ENCODE peak calls at places on chromosomes 13 and 19, in five cellular contexts. One of them, this sample, is unnamed.
A peak's percentile ranks its signal among the peaks of the same experiment; 100 is the strongest.

GRCh38 chr13:65943024-65943423 is 1287.1 kb downstream of the PCDH9 start:
- DNase-seq in stimulated activated CD4-positive, alpha-beta T cell treated with anti-CD3 and anti-CD28 coated beads, Interleukin-2, amount 100 ng/mL, for 48 hours: no peak
- DNase-seq in mesenchymal stem cell: no peak
- DNase-seq in skeletal muscle cell: peak; percentile 69
- DNase-seq in heart right ventricle: no peak
- DNase-seq in this sample: no peak

GRCh38 chr19:7679017-7679720 is 1.5 kb upstream of the TRAPPC5 start:
- DNase-seq in stimulated activated CD4-positive, alpha-beta T cell treated with anti-CD3 and anti-CD28 coated beads, Interleukin-2, amount 100 ng/mL, for 48 hours: peak; percentile 45
- DNase-seq in mesenchymal stem cell: peak; percentile 4
- DNase-seq in skeletal muscle cell: no peak
- DNase-seq in heart right ventricle: no peak
- DNase-seq in this sample: no peak

GRCh38 chr19:4374451-4375163 is 25.7 kb downstream of the SH3GL1 start:
- DNase-seq in stimulated activated CD4-positive, alpha-beta T cell treated with anti-CD3 and anti-CD28 coated beads, Interleukin-2, amount 100 ng/mL, for 48 hours: no peak
- DNase-seq in mesenchymal stem cell: peak; percentile 91
- DNase-seq in skeletal muscle cell: peak; percentile 58
- DNase-seq in heart right ventricle: peak; percentile 81
- DNase-seq in this sample: no peak

GRCh38 chr13:27393101-27393500 is 31.3 kb upstream of the GTF3A start:
- DNase-seq in stimulated activated CD4-positive, alpha-beta T cell treated with anti-CD3 and anti-CD28 coated beads, Interleukin-2, amount 100 ng/mL, for 48 hours: no peak
- DNase-seq in mesenchymal stem cell: no peak
- DNase-seq in skeletal muscle cell: no peak
- DNase-seq in heart right ventricle: no peak
- DNase-seq in this sample: no peak

GRCh38 chr13:98349731-98350305 is 172.7 kb upstream of the RNF113B start:
- DNase-seq in stimulated activated CD4-positive, alpha-beta T cell treated with anti-CD3 and anti-CD28 coated beads, Interleukin-2, amount 100 ng/mL, for 48 hours: no peak
- DNase-seq in mesenchymal stem cell: no peak
- DNase-seq in skeletal muscle cell: no peak
- DNase-seq in heart right ventricle: peak; percentile 25
- DNase-seq in this sample: no peak

GRCh38 chr19:17304386-17305047 is 1.2 kb upstream of the MRPL34 start:
- DNase-seq in stimulated activated CD4-positive, alpha-beta T cell treated with anti-CD3 and anti-CD28 coated beads, Interleukin-2, amount 100 ng/mL, for 48 hours: no peak
- DNase-seq in mesenchymal stem cell: no peak
- DNase-seq in skeletal muscle cell: no peak
- DNase-seq in heart right ventricle: no peak
- DNase-seq in this sample: no peak

GRCh38 chr19:17448190-17448967 is at the start of gene TMEM221:
- DNase-seq in stimulated activated CD4-positive, alpha-beta T cell treated with anti-CD3 and anti-CD28 coated beads, Interleukin-2, amount 100 ng/mL, for 48 hours: peak; percentile 43
- DNase-seq in mesenchymal stem cell: peak; percentile 44
- DNase-seq in skeletal muscle cell: no peak
- DNase-seq in heart right ventricle: peak; percentile 61
- DNase-seq in this sample: peak; percentile 73

GRCh38 chr19:29277107-29277506 is 64.2 kb upstream of the UQCRFS1 start:
- DNase-seq in stimulated activated CD4-positive, alpha-beta T cell treated with anti-CD3 and anti-CD28 coated beads, Interleukin-2, amount 100 ng/mL, for 48 hours: peak; percentile 21
- DNase-seq in mesenchymal stem cell: no peak
- DNase-seq in skeletal muscle cell: no peak
- DNase-seq in heart right ventricle: no peak
- DNase-seq in this sample: peak; percentile 25

GRCh38 chr19:2624537-2625091 is 77.9 kb downstream of the GNG7 start:
- DNase-seq in stimulated activated CD4-positive, alpha-beta T cell treated with anti-CD3 and anti-CD28 coated beads, Interleukin-2, amount 100 ng/mL, for 48 hours: no peak
- DNase-seq in mesenchymal stem cell: no peak
- DNase-seq in skeletal muscle cell: no peak
- DNase-seq in heart right ventricle: peak; percentile 71
- DNase-seq in this sample: no peak

GRCh38 chr19:16216744-16217670 is 19.3 kb downstream of the AP1M1 start:
- DNase-seq in stimulated activated CD4-positive, alpha-beta T cell treated with anti-CD3 and anti-CD28 coated beads, Interleukin-2, amount 100 ng/mL, for 48 hours: no peak
- DNase-seq in mesenchymal stem cell: no peak
- DNase-seq in skeletal muscle cell: no peak
- DNase-seq in heart right ventricle: no peak
- DNase-seq in this sample: peak; percentile 38

GRCh38 chr19:35901055-35901644 is 810 bp upstream of the NFKBID start:
- DNase-seq in stimulated activated CD4-positive, alpha-beta T cell treated with anti-CD3 and anti-CD28 coated beads, Interleukin-2, amount 100 ng/mL, for 48 hours: no peak
- DNase-seq in mesenchymal stem cell: peak; percentile 68
- DNase-seq in skeletal muscle cell: no peak
- DNase-seq in heart right ventricle: no peak
- DNase-seq in this sample: no peak

GRCh38 chr13:111595276-111595675 is 274.8 kb downstream of the TEX29 start:
- DNase-seq in stimulated activated CD4-positive, alpha-beta T cell treated with anti-CD3 and anti-CD28 coated beads, Interleukin-2, amount 100 ng/mL, for 48 hours: no peak
- DNase-seq in mesenchymal stem cell: no peak
- DNase-seq in skeletal muscle cell: no peak
- DNase-seq in heart right ventricle: no peak
- DNase-seq in this sample: no peak

GRCh38 chr19:2249880-2250764 is 999 bp downstream of the AMH start:
- DNase-seq in stimulated activated CD4-positive, alpha-beta T cell treated with anti-CD3 and anti-CD28 coated beads, Interleukin-2, amount 100 ng/mL, for 48 hours: no peak
- DNase-seq in mesenchymal stem cell: no peak
- DNase-seq in skeletal muscle cell: no peak
- DNase-seq in heart right ventricle: no peak
- DNase-seq in this sample: no peak

GRCh38 chr13:78875792-78876580 is 217.0 kb upstream of the OBI1 start:
- DNase-seq in stimulated activated CD4-positive, alpha-beta T cell treated with anti-CD3 and anti-CD28 coated beads, Interleukin-2, amount 100 ng/mL, for 48 hours: no peak
- DNase-seq in mesenchymal stem cell: no peak
- DNase-seq in skeletal muscle cell: no peak
- DNase-seq in heart right ventricle: no peak
- DNase-seq in this sample: no peak

GRCh38 chr19:9782282-9782681 is 13.7 kb upstream of the ZNF846 start:
- DNase-seq in stimulated activated CD4-positive, alpha-beta T cell treated with anti-CD3 and anti-CD28 coated beads, Interleukin-2, amount 100 ng/mL, for 48 hours: no peak
- DNase-seq in mesenchymal stem cell: no peak
- DNase-seq in skeletal muscle cell: no peak
- DNase-seq in heart right ventricle: no peak
- DNase-seq in this sample: no peak

GRCh38 chr19:33175886-33176669 is 18.1 kb upstream of the LRP3 start:
- DNase-seq in stimulated activated CD4-positive, alpha-beta T cell treated with anti-CD3 and anti-CD28 coated beads, Interleukin-2, amount 100 ng/mL, for 48 hours: no peak
- DNase-seq in mesenchymal stem cell: peak; percentile 65
- DNase-seq in skeletal muscle cell: no peak
- DNase-seq in heart right ventricle: no peak
- DNase-seq in this sample: no peak

GRCh38 chr13:110173247-110173818 is 133.6 kb downstream of the COL4A1 start:
- DNase-seq in stimulated activated CD4-positive, alpha-beta T cell treated with anti-CD3 and anti-CD28 coated beads, Interleukin-2, amount 100 ng/mL, for 48 hours: no peak
- DNase-seq in mesenchymal stem cell: peak; percentile 73
- DNase-seq in skeletal muscle cell: no peak
- DNase-seq in heart right ventricle: no peak
- DNase-seq in this sample: no peak

GRCh38 chr13:36395280-36395679 is 37.0 kb upstream of the CCNA1 start:
- DNase-seq in stimulated activated CD4-positive, alpha-beta T cell treated with anti-CD3 and anti-CD28 coated beads, Interleukin-2, amount 100 ng/mL, for 48 hours: no peak
- DNase-seq in mesenchymal stem cell: peak; percentile 46
- DNase-seq in skeletal muscle cell: peak; percentile 40
- DNase-seq in heart right ventricle: no peak
- DNase-seq in this sample: no peak

GRCh38 chr19:41928754-41929535 is 696 bp upstream of the ERFL start:
- DNase-seq in stimulated activated CD4-positive, alpha-beta T cell treated with anti-CD3 and anti-CD28 coated beads, Interleukin-2, amount 100 ng/mL, for 48 hours: no peak
- DNase-seq in mesenchymal stem cell: no peak
- DNase-seq in skeletal muscle cell: no peak
- DNase-seq in heart right ventricle: no peak
- DNase-seq in this sample: no peak

GRCh38 chr19:51020988-51021651 is 1.6 kb upstream of the KLK10 start:
- DNase-seq in stimulated activated CD4-positive, alpha-beta T cell treated with anti-CD3 and anti-CD28 coated beads, Interleukin-2, amount 100 ng/mL, for 48 hours: no peak
- DNase-seq in mesenchymal stem cell: peak; percentile 47
- DNase-seq in skeletal muscle cell: peak; percentile 5
- DNase-seq in heart right ventricle: no peak
- DNase-seq in this sample: no peak

GRCh38 chr19:19628499-19629134 is 597 bp upstream of the LPAR2 start:
- DNase-seq in stimulated activated CD4-positive, alpha-beta T cell treated with anti-CD3 and anti-CD28 coated beads, Interleukin-2, amount 100 ng/mL, for 48 hours: peak; percentile 15
- DNase-seq in mesenchymal stem cell: peak; percentile 54
- DNase-seq in skeletal muscle cell: peak; percentile 43
- DNase-seq in heart right ventricle: no peak
- DNase-seq in this sample: peak; percentile 58

GRCh38 chr19:16435999-16436650 is 35.6 kb downstream of the EPS15L1 start:
- DNase-seq in stimulated activated CD4-positive, alpha-beta T cell treated with anti-CD3 and anti-CD28 coated beads, Interleukin-2, amount 100 ng/mL, for 48 hours: no peak
- DNase-seq in mesenchymal stem cell: peak; percentile 84
- DNase-seq in skeletal muscle cell: no peak
- DNase-seq in heart right ventricle: no peak
- DNase-seq in this sample: no peak

GRCh38 chr13:110521946-110522345 is 39.6 kb downstream of the RAB20 start:
- DNase-seq in stimulated activated CD4-positive, alpha-beta T cell treated with anti-CD3 and anti-CD28 coated beads, Interleukin-2, amount 100 ng/mL, for 48 hours: no peak
- DNase-seq in mesenchymal stem cell: no peak
- DNase-seq in skeletal muscle cell: no peak
- DNase-seq in heart right ventricle: no peak
- DNase-seq in this sample: no peak

GRCh38 chr13:50810998-50811397 is 32.5 kb downstream of the DLEU7 start:
- DNase-seq in stimulated activated CD4-positive, alpha-beta T cell treated with anti-CD3 and anti-CD28 coated beads, Interleukin-2, amount 100 ng/mL, for 48 hours: no peak
- DNase-seq in mesenchymal stem cell: no peak
- DNase-seq in skeletal muscle cell: no peak
- DNase-seq in heart right ventricle: no peak
- DNase-seq in this sample: no peak

GRCh38 chr13:52652980-52653303 is 306 bp downstream of the SUGT1 start:
- DNase-seq in stimulated activated CD4-positive, alpha-beta T cell treated with anti-CD3 and anti-CD28 coated beads, Interleukin-2, amount 100 ng/mL, for 48 hours: no peak
- DNase-seq in mesenchymal stem cell: no peak
- DNase-seq in skeletal muscle cell: no peak
- DNase-seq in heart right ventricle: no peak
- DNase-seq in this sample: no peak

GRCh38 chr19:9966024-9966423 is 29.7 kb upstream of the OLFM2 start:
- DNase-seq in stimulated activated CD4-positive, alpha-beta T cell treated with anti-CD3 and anti-CD28 coated beads, Interleukin-2, amount 100 ng/mL, for 48 hours: no peak
- DNase-seq in mesenchymal stem cell: no peak
- DNase-seq in skeletal muscle cell: no peak
- DNase-seq in heart right ventricle: no peak
- DNase-seq in this sample: no peak

GRCh38 chr19:17475541-17476115 is 5.3 kb downstream of the SLC27A1 start:
- DNase-seq in stimulated activated CD4-positive, alpha-beta T cell treated with anti-CD3 and anti-CD28 coated beads, Interleukin-2, amount 100 ng/mL, for 48 hours: no peak
- DNase-seq in mesenchymal stem cell: peak; percentile 12
- DNase-seq in skeletal muscle cell: no peak
- DNase-seq in heart right ventricle: peak; percentile 61
- DNase-seq in this sample: peak; percentile 83

GRCh38 chr13:110772091-110772984 is 58.8 kb downstream of the ING1 start:
- DNase-seq in stimulated activated CD4-positive, alpha-beta T cell treated with anti-CD3 and anti-CD28 coated beads, Interleukin-2, amount 100 ng/mL, for 48 hours: no peak
- DNase-seq in mesenchymal stem cell: no peak
- DNase-seq in skeletal muscle cell: no peak
- DNase-seq in heart right ventricle: no peak
- DNase-seq in this sample: no peak

GRCh38 chr19:33879818-33880575 is 83.3 kb downstream of the KCTD15 start:
- DNase-seq in stimulated activated CD4-positive, alpha-beta T cell treated with anti-CD3 and anti-CD28 coated beads, Interleukin-2, amount 100 ng/mL, for 48 hours: no peak
- DNase-seq in mesenchymal stem cell: no peak
- DNase-seq in skeletal muscle cell: no peak
- DNase-seq in heart right ventricle: peak; percentile 47
- DNase-seq in this sample: no peak